ENCODE peak calls at places on chromosome 10, in four cellular contexts. D is ascending aorta; V is stimulated activated CD8-positive, alpha-beta memory T cell treated with anti-CD3 and anti-CD28 coated beads, Interleukin-2, amount 100 ng/mL, for 48 hours; Q is amniotic stem cell. A is an unnamed sample.

GRCh38 chr10:33215154-33215553 is 119.3 kb downstream of the NRP1 start:
- DNase-seq in D (no peak), V (no peak), Q (peak; percentile 60), A (no peak)

GRCh38 chr10:132591166-132591971 is 53.8 kb downstream of the INPP5A start:
- DNase-seq in D (peak; percentile 93), V (no peak), Q (peak; percentile 68), A (no peak)

GRCh38 chr10:33571616-33572015 is 237.1 kb upstream of the NRP1 start:
- DNase-seq in D (no peak), V (no peak), Q (no peak), A (no peak)

GRCh38 chr10:44233561-44234470 is 151.1 kb downstream of the CXCL12 start:
- DNase-seq in D (no peak), V (no peak), Q (no peak), A (peak; percentile 43)

GRCh38 chr10:36236341-36236740 is 594.2 kb upstream of the FZD8 start:
- DNase-seq in D (no peak), V (no peak), Q (no peak), A (no peak)

GRCh38 chr10:131147301-131147975 is 164.1 kb downstream of the TCERG1L start:
- DNase-seq in D (no peak), V (no peak), Q (no peak), A (no peak)

GRCh38 chr10:67527351-67527750 is 168.6 kb downstream of the CTNNA3 start:
- DNase-seq in D (no peak), V (no peak), Q (no peak), A (no peak)

GRCh38 chr10:79171504-79171903 is 102.7 kb downstream of the ZMIZ1 start:
- DNase-seq in D (no peak), V (no peak), Q (no peak), A (no peak)

GRCh38 chr10:4059471-4060138 is 274.6 kb upstream of the KLF6 start:
- DNase-seq in D (no peak), V (no peak), Q (no peak), A (no peak)

GRCh38 chr10:110725809-110726641 is 81.9 kb downstream of the RBM20 start:
- DNase-seq in D (peak; percentile 69), V (no peak), Q (no peak), A (no peak)

GRCh38 chr10:124035928-124036558 is 57.4 kb downstream of the CHST15 start:
- DNase-seq in D (no peak), V (peak; percentile 14), Q (no peak), A (no peak)

GRCh38 chr10:13973742-13974141 is 357.0 kb downstream of the FRMD4A start:
- DNase-seq in D (no peak), V (no peak), Q (no peak), A (no peak)

GRCh38 chr10:126734957-126735356 is 64.5 kb upstream of the C10orf90 start:
- DNase-seq in D (no peak), V (no peak), Q (no peak), A (no peak)

GRCh38 chr10:125882596-125882995 is 1.5 kb upstream of the DHX32 start:
- DNase-seq in D (no peak), V (no peak), Q (no peak), A (no peak)

GRCh38 chr10:200405-200804 is 65.2 kb downstream of the ZMYND11 start:
- DNase-seq in D (no peak), V (no peak), Q (no peak), A (no peak)

A was measured in AG04450.